ENCODE peak calls at places on chromosomes 5 and 9, in ten cellular contexts. B is AG10803, X is colonic mucosa, U is keratinocyte, J is A172, W is SK-MEL-5, O is NCI-H1417, Z is T-helper 17 cell, S is C1 segment of cervical spinal cord, D is T-helper 1 cell. G is an unnamed sample.

GRCh38 chr9:130626249-130626982 is 38.0 kb upstream of the PRDM12 start:
- DNase-seq in B (no peak), X (no peak), U (no peak), J (no peak), W (peak; percentile 9), O (no peak), Z (no peak), S (no peak), D (no peak), G (no peak)

GRCh38 chr5:76999451-76999850 is 30.8 kb upstream of the AGGF1 start:
- DNase-seq in B (peak; percentile 67), X (no peak), U (peak; percentile 44), J (peak; percentile 63), W (no peak), O (no peak), Z (no peak), S (no peak), D (no peak), G (peak; percentile 86)

GRCh38 chr9:135244271-135244691 is 156.8 kb downstream of the OLFM1 start:
- DNase-seq in B (no peak), X (no peak), U (no peak), J (no peak), W (no peak), O (no peak), Z (no peak), S (no peak), D (no peak), G (no peak)

GRCh38 chr5:112289465-112289864 is 129.6 kb downstream of the EPB41L4A start:
- DNase-seq in B (no peak), X (no peak), U (no peak), J (no peak), W (peak; percentile 30), O (no peak), Z (no peak), S (no peak), D (no peak), G (no peak)

GRCh38 chr9:123863164-123863855 is 66.6 kb downstream of the DENND1A start:
- DNase-seq in B (peak; percentile 72), X (no peak), U (no peak), J (no peak), W (no peak), O (no peak), Z (no peak), S (no peak), D (no peak), G (no peak)

GRCh38 chr9:96183751-96184150 is 118.2 kb downstream of the HSD17B3 start:
- DNase-seq in B (no peak), X (no peak), U (no peak), J (no peak), W (no peak), O (no peak), Z (no peak), S (no peak), D (no peak), G (no peak)

GRCh38 chr5:91178461-91178860 is 204.7 kb downstream of the ARRDC3 start:
- DNase-seq in B (peak; percentile 78), X (no peak), U (no peak), J (no peak), W (no peak), O (no peak), Z (no peak), S (no peak), D (no peak), G (no peak)

GRCh38 chr5:123554601-123555000 is 42.6 kb downstream of the CSNK1G3 start:
- DNase-seq in B (no peak), X (no peak), U (no peak), J (no peak), W (no peak), O (no peak), Z (no peak), S (no peak), D (no peak), G (no peak)

GRCh38 chr5:151198861-151199260 is 25.0 kb downstream of the CCDC69 start:
- DNase-seq in B (no peak), X (no peak), U (no peak), J (no peak), W (no peak), O (no peak), Z (no peak), S (no peak), D (no peak), G (no peak)

GRCh38 chr5:65840071-65840470 is 86.3 kb upstream of the ERBIN start:
- DNase-seq in B (no peak), X (no peak), U (no peak), J (no peak), W (no peak), O (no peak), Z (no peak), S (no peak), D (no peak), G (no peak)

GRCh38 chr9:125462766-125463384 is 201.2 kb downstream of the GAPVD1 start:
- DNase-seq in B (no peak), X (no peak), U (no peak), J (peak; percentile 49), W (peak; percentile 17), O (no peak), Z (no peak), S (no peak), D (no peak), G (peak; percentile 12)

GRCh38 chr5:151115272-151115905 is 34.6 kb upstream of the TNIP1 start:
- DNase-seq in B (peak; percentile 64), X (peak; percentile 85), U (peak; percentile 33), J (peak; percentile 49), W (peak; percentile 65), O (peak; percentile 2), Z (peak; percentile 66), S (peak; percentile 32), D (peak; percentile 52), G (peak; percentile 43)

GRCh38 chr5:11851965-11852745 is 52.1 kb downstream of the CTNND2 start:
- DNase-seq in B (no peak), X (no peak), U (no peak), J (peak; percentile 4), W (no peak), O (no peak), Z (no peak), S (no peak), D (no peak), G (peak; percentile 54)

GRCh38 chr9:89185980-89186379 is 7.4 kb upstream of the SHC3 start:
- DNase-seq in B (no peak), X (no peak), U (no peak), J (peak; percentile 40), W (no peak), O (no peak), Z (no peak), S (no peak), D (no peak), G (peak; percentile 54)

GRCh38 chr5:147685991-147686390 is 96.5 kb downstream of the JAKMIP2 start:
- DNase-seq in B (no peak), X (no peak), U (no peak), J (peak; percentile 38), W (no peak), O (no peak), Z (no peak), S (peak; percentile 24), D (no peak), G (peak; percentile 76)

GRCh38 chr9:15373201-15373530 is 49.5 kb upstream of the SNAPC3 start:
- DNase-seq in B (peak; percentile 79), X (no peak), U (no peak), J (peak; percentile 14), W (no peak), O (no peak), Z (no peak), S (no peak), D (no peak), G (peak; percentile 83)

GRCh38 chr9:104992696-104993095 is 64.7 kb upstream of the ABCA1 start:
- DNase-seq in B (peak; percentile 84), X (no peak), U (no peak), J (peak; percentile 52), W (no peak), O (no peak), Z (no peak), S (no peak), D (no peak), G (no peak)

GRCh38 chr9:120611690-120612068 is 31.7 kb upstream of the CDK5RAP2 start:
- DNase-seq in B (no peak), X (no peak), U (no peak), J (no peak), W (no peak), O (no peak), Z (no peak), S (no peak), D (no peak), G (no peak)

GRCh38 chr5:72654231-72654630 is 147.0 kb upstream of the ZNF366 start:
- DNase-seq in B (no peak), X (no peak), U (no peak), J (no peak), W (no peak), O (no peak), Z (no peak), S (no peak), D (no peak), G (no peak)

GRCh38 chr5:79831381-79831780 is 141.7 kb downstream of the CMYA5 start:
- DNase-seq in B (no peak), X (no peak), U (no peak), J (no peak), W (no peak), O (no peak), Z (no peak), S (no peak), D (no peak), G (peak; percentile 9)

G was measured in M059J.